ENCODE peak calls at places on chromosomes 6 and 20, in ten cellular contexts. N is fibroblast of lung, F is right atrium auricular region, T is psoas muscle, X is tibial nerve, Z is HL-60, R is esophagus squamous epithelium, U is left lung, C is cardiac muscle cell, H is thyroid gland. Y is an unnamed sample.
A peak's percentile ranks its signal among the peaks of the same experiment; 100 is the strongest.

GRCh38 chr6:89302936-89303335 is 12.2 kb downstream of the GABRR2 start:
- DNase-seq in N (no peak), U (no peak), R (no peak), H (no peak), X (no peak), C (no peak), F (no peak), Z (no peak), T (no peak), Y (no peak)

GRCh38 chr20:50762435-50763201 is 31.2 kb downstream of the PARD6B start:
- DNase-seq in R (no peak), F (peak; percentile 63), T (peak; percentile 83), H (peak; percentile 96), N (peak; percentile 70), Z (no peak), U (peak; percentile 71), C (peak; percentile 61), X (no peak), Y (peak; percentile 89)

GRCh38 chr6:137297887-137298286 is 78.7 kb upstream of the IFNGR1 start:
- DNase-seq in R (no peak), X (no peak), N (peak; percentile 11), Z (no peak), U (no peak), F (no peak), C (peak; percentile 41), H (no peak), T (no peak), Y (no peak)

GRCh38 chr20:32356935-32357868 is 929 bp upstream of the ASXL1 start:
- DNase-seq in U (peak; percentile 39), Z (peak; percentile 46), N (peak; percentile 66), H (peak; percentile 37), X (peak; percentile 30), C (peak; percentile 64), T (no peak), F (no peak), R (no peak), Y (no peak)

GRCh38 chr6:56579155-56579851 is 63.4 kb downstream of the DST start:
- DNase-seq in Z (no peak), R (no peak), F (no peak), N (no peak), H (no peak), X (no peak), C (no peak), U (no peak), T (no peak), Y (no peak)

GRCh38 chr6:117666881-117667280 is 8.4 kb upstream of the NUS1 start:
- DNase-seq in X (no peak), R (no peak), N (peak; percentile 49), F (no peak), T (no peak), Z (no peak), H (no peak), C (peak; percentile 47), U (no peak), Y (no peak)

GRCh38 chr20:53302695-53303094 is 290.9 kb downstream of the ZNF217 start:
- DNase-seq in R (no peak), X (no peak), Z (no peak), F (no peak), C (no peak), H (no peak), T (no peak), U (no peak), N (no peak), Y (no peak)

GRCh38 chr20:17097603-17098002 is 129.2 kb upstream of the PCSK2 start:
- DNase-seq in C (no peak), N (no peak), H (no peak), F (no peak), T (no peak), Z (no peak), R (no peak), X (no peak), U (no peak), Y (no peak)

GRCh38 chr6:28693033-28693750 is 167.5 kb downstream of the GPX5 start:
- DNase-seq in T (no peak), X (no peak), H (no peak), U (no peak), F (no peak), C (peak; percentile 10), N (peak; percentile 9), Z (no peak), R (no peak), Y (no peak)

GRCh38 chr6:99614430-99615161 is 8.0 kb downstream of the PRDM13 start:
- DNase-seq in T (no peak), H (no peak), R (no peak), C (no peak), Z (no peak), X (no peak), N (no peak), U (no peak), F (no peak), Y (no peak)

GRCh38 chr6:3109755-3110154 is 8.8 kb upstream of the BPHL start:
- DNase-seq in T (no peak), C (no peak), F (no peak), U (no peak), R (no peak), Z (no peak), X (no peak), N (no peak), H (no peak), Y (no peak)

GRCh38 chr20:49396230-49396629 is 86.2 kb downstream of the KCNB1 start:
- DNase-seq in R (no peak), X (no peak), U (no peak), T (no peak), C (no peak), H (no peak), Z (no peak), F (no peak), N (no peak), Y (no peak)
- TF ChIP-seq CTCF in R (peak; percentile 20), X (no peak), U (no peak), T (no peak), C (peak; percentile 5), H (no peak), Z (no peak), F (peak; percentile 15), N (no peak), Y (no peak)

GRCh38 chr6:134437376-134437775 is 119.5 kb upstream of the SGK1 start:
- DNase-seq in H (no peak), F (peak; percentile 61), C (peak; percentile 20), N (peak; percentile 53), R (no peak), Z (no peak), U (peak; percentile 61), T (no peak), X (no peak), Y (no peak)

GRCh38 chr6:134436281-134436815 is 118.4 kb upstream of the SGK1 start:
- DNase-seq in F (peak; percentile 75), T (peak; percentile 50), C (peak; percentile 93), R (no peak), U (peak; percentile 81), X (no peak), H (peak; percentile 73), N (peak; percentile 98), Z (no peak), Y (peak; percentile 78)

GRCh38 chr6:134436950-134437349 is 119.0 kb upstream of the SGK1 start:
- DNase-seq in X (no peak), C (peak; percentile 55), R (no peak), F (no peak), N (no peak), U (no peak), H (no peak), T (no peak), Z (no peak), Y (no peak)

GRCh38 chr6:134434019-134434949 is 116.4 kb upstream of the SGK1 start:
- DNase-seq in C (no peak), F (no peak), X (no peak), T (no peak), U (no peak), H (no peak), N (no peak), Z (no peak), R (no peak), Y (no peak)

GRCh38 chr6:134435814-134436280 is 117.9 kb upstream of the SGK1 start:
- DNase-seq in U (no peak), F (no peak), Z (no peak), H (no peak), C (no peak), R (no peak), X (no peak), N (no peak), T (no peak), Y (no peak)
- H3K27ac ChIP-seq in U (peak overlapping the region; percentile 69), F (no peak overlapping the region), Z (no peak overlapping the region), H (peak overlapping the region; percentile 42), C (no peak overlapping the region), R (peak overlapping the region; percentile 83), X (no peak overlapping the region), N (peak overlapping the region; percentile 94), T (peak overlapping the region; percentile 71), Y (no peak overlapping the region)

GRCh38 chr6:107730106-107730505 is 94.0 kb downstream of the SCML4 start:
- DNase-seq in F (no peak), Z (no peak), N (no peak), X (no peak), T (no peak), U (no peak), C (no peak), R (no peak), H (no peak), Y (no peak)

GRCh38 chr6:107730683-107731314 is 93.3 kb downstream of the SCML4 start:
- DNase-seq in T (no peak), N (no peak), F (no peak), U (no peak), X (no peak), H (no peak), C (no peak), Z (no peak), R (no peak), Y (no peak)

GRCh38 chr6:107727096-107727757 is 96.9 kb downstream of the SCML4 start:
- DNase-seq in Z (no peak), T (no peak), N (no peak), C (no peak), H (no peak), X (no peak), U (no peak), R (no peak), F (no peak), Y (no peak)

GRCh38 chr6:107728564-107728897 is 95.6 kb downstream of the SCML4 start:
- DNase-seq in H (no peak), F (no peak), T (no peak), Z (no peak), X (no peak), C (no peak), N (no peak), U (no peak), R (no peak), Y (no peak)

DNA sequence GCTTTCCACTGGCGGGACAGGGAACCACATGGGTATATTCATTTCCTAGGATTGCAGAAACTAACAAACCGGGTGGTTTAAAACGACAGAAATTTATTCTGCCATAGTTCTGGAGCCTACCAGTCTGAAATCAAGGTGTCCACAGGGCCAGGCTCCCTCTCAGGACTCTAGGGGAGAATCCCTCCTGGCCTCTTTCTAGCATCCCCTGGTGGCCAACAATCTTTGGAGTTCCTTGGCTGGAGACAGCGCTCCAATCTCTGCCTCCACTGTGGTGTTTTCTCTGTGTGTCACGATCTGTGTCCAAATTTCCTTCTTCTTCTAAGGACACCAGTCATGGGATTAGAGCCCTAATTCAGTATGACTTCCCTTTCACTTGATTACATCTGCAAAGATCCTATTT is 95.0 kb downstream of the SCML4 start:
- DNase-seq in R (no peak), C (no peak), X (no peak), Z (no peak), U (no peak), N (no peak), H (no peak), F (no peak), T (no peak), Y (no peak)
- TF ChIP-seq CTCF in R (no peak), C (no peak), X (no peak), Z (no peak), U (no peak), N (no peak), H (no peak), F (no peak), T (no peak), Y (no peak)

GRCh38 chr6:17599885-17600526 is at the start of gene FAM8A1:
- DNase-seq in N (peak; percentile 82), U (peak; percentile 97), Z (peak; percentile 78), T (peak; percentile 96), F (peak; percentile 94), H (peak; percentile 98), R (peak; percentile 72), X (peak; percentile 92), C (peak; percentile 90), Y (peak; percentile 96)
- H3K27ac ChIP-seq in N (peak within 1 kb of the TSS; percentile 81), U (peak within 1 kb of the TSS; percentile 93), Z (peak within 1 kb of the TSS; percentile 66), T (peak within 1 kb of the TSS; percentile 98), F (peak within 1 kb of the TSS; percentile 95), H (peak within 1 kb of the TSS; percentile 94), R (peak within 1 kb of the TSS; percentile 96), X (peak within 1 kb of the TSS; percentile 99), C (peak within 1 kb of the TSS; percentile 94), Y (peak within 1 kb of the TSS; percentile 97)

Y was measured in ascending aorta.